ENCODE peak calls at places on chromosomes 4 and X, in four cellular contexts. C is IMR-90, Q is SK-N-SH, I is K562. R is an unnamed sample.

GRCh38 chr4:153385784-153386183 is 41.3 kb downstream of the MND1 start:
- DNase-seq in Q (no peak), C (no peak), I (no peak), R (peak)

GRCh38 chr4:184649971-184650855 is 675 bp downstream of the PRIMPOL start:
- DNase-seq in I (no peak), C (peak), Q (peak), R (peak)

GRCh38 chr4:98528882-98529281 is 129.5 kb downstream of the TSPAN5 start:
- DNase-seq in I (no peak), Q (no peak), C (no peak), R (no peak)

GRCh38 chr4:169070895-169071218 is 60.8 kb upstream of the CBR4 start:
- DNase-seq in I (no peak), C (no peak), Q (no peak), R (peak)

GRCh38 chrX:155065035-155065734 is 5.8 kb downstream of the CMC4 start:
- DNase-seq in I (no peak), Q (no peak), C (peak), R (no peak)

GRCh38 chr4:47553329-47554125 is 68.5 kb downstream of the ATP10D start:
- DNase-seq in C (peak), Q (no peak), I (no peak), R (no peak)

GRCh38 chrX:9515973-9516538 is 51.2 kb downstream of the TBL1X start:
- DNase-seq in I (peak), C (no peak), Q (no peak), R (no peak)

GRCh38 chr4:8592366-8593267 is at the start of gene CPZ:
- DNase-seq in Q (no peak), I (peak), C (peak), R (peak)

GRCh38 chrX:85903692-85904471 is 143.5 kb downstream of the CHM start:
- DNase-seq in C (no peak), Q (no peak), I (no peak), R (no peak)

GRCh38 chrX:107480272-107480671 is 30.8 kb downstream of the FRMPD3 start:
- DNase-seq in I (no peak), Q (no peak), C (no peak), R (no peak)

GRCh38 chr4:8291701-8292387 is 22.3 kb downstream of the HTRA3 start:
- DNase-seq in C (no peak), Q (no peak), I (no peak), R (no peak)

GRCh38 chr4:96652821-96653220 is 812.9 kb downstream of the PDHA2 start:
- DNase-seq in C (no peak), Q (no peak), I (no peak), R (no peak)

GRCh38 chr4:173038192-173038896 is 130.3 kb upstream of the GALNT7 start:
- DNase-seq in I (no peak), Q (no peak), C (no peak), R (no peak)

GRCh38 chr4:124152130-124152529 is 560.4 kb downstream of the ANKRD50 start:
- DNase-seq in C (no peak), Q (no peak), I (no peak), R (no peak)

GRCh38 chrX:127879585-127879984 is 172.6 kb downstream of the ACTRT1 start:
- DNase-seq in Q (no peak), I (no peak), C (no peak), R (no peak)

GRCh38 chr4:68463796-68464195 is 16.5 kb downstream of the TMPRSS11E start:
- DNase-seq in Q (no peak), C (peak), I (no peak), R (no peak)

GRCh38 chrX:107669276-107669675 is 41.0 kb downstream of the PRPS1 start:
- DNase-seq in C (no peak), I (no peak), Q (no peak), R (no peak)

GRCh38 chr4:158847535-158847934 is 78.7 kb downstream of the FNIP2 start:
- DNase-seq in C (no peak), Q (no peak), I (no peak), R (no peak)

GRCh38 chrX:3939967-3940610 is 226.6 kb upstream of the PRKX start:
- DNase-seq in C (peak), I (peak), Q (peak), R (no peak)

GRCh38 chr4:151679247-151679646 is 81.6 kb downstream of the GATB start:
- DNase-seq in I (no peak), C (no peak), Q (no peak), R (no peak)
- TF ChIP-seq MXI1 in I (no peak), C (no peak), Q (no peak), R (no peak)

GRCh38 chr4:92455329-92455839 is 151.6 kb downstream of the GRID2 start:
- DNase-seq in Q (no peak), C (no peak), I (no peak), R (no peak)
- TF ChIP-seq MXI1 in Q (no peak), C (no peak), I (no peak), R (no peak)

GRCh38 chrX:54754854-54755253 is 43.2 kb downstream of the ITIH6 start:
- DNase-seq in C (no peak), Q (no peak), I (no peak), R (no peak)

DNA sequence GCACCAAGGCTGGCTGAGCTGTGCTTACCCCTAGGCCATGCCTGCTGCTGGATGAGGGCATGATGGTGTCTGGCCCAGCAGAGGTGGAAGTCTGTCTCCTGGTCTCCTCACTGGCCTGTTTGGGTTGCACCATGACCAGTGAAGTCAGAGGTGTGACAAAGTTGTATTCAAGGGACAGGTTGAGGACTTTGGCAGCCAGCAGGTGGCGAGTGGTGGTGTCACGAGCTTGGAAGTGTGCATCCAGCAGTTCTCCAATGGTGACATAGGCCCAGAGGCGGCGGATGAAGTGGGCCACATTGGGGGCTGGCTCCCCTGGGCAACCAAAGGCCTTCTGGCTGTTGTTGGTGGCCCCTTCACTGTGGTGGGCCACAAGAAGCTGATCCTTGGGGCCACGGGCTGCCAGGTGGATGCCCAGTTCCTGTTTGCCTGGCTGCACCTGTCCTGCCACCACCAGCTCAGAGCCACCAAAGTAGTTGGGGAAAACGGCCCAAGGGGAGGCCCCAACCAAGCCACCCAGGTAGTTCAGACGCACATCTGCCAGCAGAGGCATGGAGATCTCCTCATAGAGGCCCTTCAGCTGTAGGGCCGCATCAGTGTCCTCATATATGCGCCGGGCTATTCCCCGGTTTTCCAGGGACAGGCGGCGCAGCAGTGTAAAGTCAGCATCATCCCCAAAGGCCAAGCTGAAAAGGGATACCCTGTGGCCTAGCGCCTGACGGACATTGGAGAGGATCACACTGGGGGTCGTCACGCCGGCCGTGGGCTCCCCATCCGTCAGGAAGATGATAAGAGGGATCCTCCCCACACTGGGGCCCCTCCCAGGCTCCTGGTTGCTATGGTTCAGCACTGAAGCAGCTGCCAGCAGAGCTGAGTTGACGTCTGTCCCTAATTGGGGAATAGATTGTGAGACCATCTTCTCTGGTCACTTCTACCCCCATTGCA is 39.7 kb downstream of the ITIH6 start:
- DNase-seq in C (no peak), Q (no peak), I (no peak), R (no peak)
- TF ChIP-seq MXI1 in C (no peak), Q (no peak), I (no peak), R (no peak)

GRCh38 chr4:139872274-139872673 is 206.7 kb downstream of the MGST2 start:
- DNase-seq in C (peak), Q (no peak), I (no peak), R (peak)
- TF ChIP-seq MXI1 in C (no peak), Q (no peak), I (no peak), R (no peak)

GRCh38 chr4:186808635-186809018 is 85.0 kb upstream of the FAT1 start:
- DNase-seq in I (no peak), Q (no peak), C (peak), R (no peak)
- TF ChIP-seq MXI1 in I (no peak), Q (no peak), C (no peak), R (no peak)

GRCh38 chr4:107838763-107839162 is 14.0 kb downstream of the SGMS2 start:
- DNase-seq in C (peak), I (no peak), Q (no peak), R (no peak)

GRCh38 chr4:107838138-107838618 is 13.4 kb downstream of the SGMS2 start:
- DNase-seq in Q (no peak), C (peak), I (no peak), R (no peak)

GRCh38 chr4:107845721-107846120 is 21.0 kb downstream of the SGMS2 start:
- DNase-seq in Q (no peak), C (no peak), I (no peak), R (no peak)

GRCh38 chr4:107839166-107839565 is 14.4 kb downstream of the SGMS2 start:
- DNase-seq in I (no peak), Q (no peak), C (no peak), R (no peak)

GRCh38 chr4:107843394-107843793 is 18.7 kb downstream of the SGMS2 start:
- DNase-seq in I (no peak), C (no peak), Q (no peak), R (peak)
- TF ChIP-seq MXI1 in I (no peak), C (no peak), Q (no peak), R (no peak)

GRCh38 chrX:119150163-119151135 is 22.8 kb upstream of the KIAA1210 start:
- DNase-seq in C (no peak), Q (no peak), I (no peak), R (no peak)

GRCh38 chrX:119145241-119145653 is 17.6 kb upstream of the KIAA1210 start:
- DNase-seq in Q (no peak), I (no peak), C (no peak), R (no peak)

GRCh38 chrX:119147486-119147885 is 19.9 kb upstream of the KIAA1210 start:
- DNase-seq in Q (no peak), C (no peak), I (no peak), R (peak)
- TF ChIP-seq MXI1 in Q (no peak), C (no peak), I (no peak), R (no peak)

DNA sequence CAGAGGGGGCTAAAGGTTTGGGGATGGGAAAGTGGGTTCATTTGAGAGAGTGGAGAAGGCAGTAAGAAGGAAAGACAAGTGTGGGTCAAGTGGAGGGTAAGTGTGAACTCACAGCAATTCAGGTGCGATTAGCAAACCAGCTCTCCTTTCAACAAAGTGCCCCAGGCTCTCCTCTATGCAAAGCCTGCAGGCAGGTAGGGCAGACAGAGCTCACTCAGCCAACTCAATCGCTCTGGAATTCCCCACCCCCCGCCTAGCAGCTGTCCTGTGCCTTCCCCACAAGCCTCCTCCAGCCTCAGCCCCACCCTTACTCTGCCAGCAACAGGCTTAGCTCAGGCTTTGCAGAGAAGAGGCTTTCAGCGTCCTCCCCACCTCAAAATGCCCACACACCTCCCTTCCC is 14.8 kb upstream of the MAMLD1 start:
- DNase-seq in I (no peak), C (no peak), Q (no peak), R (no peak)
- TF ChIP-seq MXI1 in I (no peak), C (no peak), Q (no peak), R (no peak)